ENCODE peak calls at places on chromosomes 7 and 10, in six cellular contexts. One of them, this sample, is unnamed.

GRCh38 chr10:44864637-44865288 is 46.4 kb upstream of the TMEM72 start:
- DNase-seq in colonic mucosa: peak
- DNase-seq in Calu3: peak
- DNase-seq in WTC11: peak
- DNase-seq in kidney: peak
- DNase-seq in suprapubic skin: peak
- DNase-seq in this sample: no peak

GRCh38 chr7:89133819-89134218 is 338.3 kb upstream of the TEX47 start:
- DNase-seq in suprapubic skin: no peak
- DNase-seq in colonic mucosa: no peak
- DNase-seq in Calu3: no peak
- DNase-seq in WTC11: no peak
- DNase-seq in kidney: no peak
- DNase-seq in this sample: no peak

GRCh38 chr10:23035569-23035968 is 59.8 kb upstream of the MSRB2 start:
- DNase-seq in WTC11: peak
- DNase-seq in suprapubic skin: no peak
- DNase-seq in kidney: no peak
- DNase-seq in colonic mucosa: no peak
- DNase-seq in Calu3: peak
- DNase-seq in this sample: no peak

GRCh38 chr10:118581340-118581739 is 14.1 kb downstream of the PRLHR start:
- DNase-seq in WTC11: no peak
- DNase-seq in Calu3: no peak
- DNase-seq in suprapubic skin: no peak
- DNase-seq in kidney: no peak
- DNase-seq in colonic mucosa: no peak
- DNase-seq in this sample: no peak

GRCh38 chr10:86729677-86730076 is 26.7 kb upstream of the BMPR1A start:
- DNase-seq in Calu3: no peak
- DNase-seq in WTC11: no peak
- DNase-seq in suprapubic skin: no peak
- DNase-seq in kidney: no peak
- DNase-seq in colonic mucosa: no peak
- DNase-seq in this sample: no peak

GRCh38 chr10:74418285-74418872 is 267.4 kb downstream of the ADK start:
- DNase-seq in kidney: no peak
- DNase-seq in Calu3: no peak
- DNase-seq in suprapubic skin: no peak
- DNase-seq in WTC11: no peak
- DNase-seq in colonic mucosa: no peak
- DNase-seq in this sample: no peak

GRCh38 chr7:76230214-76230613 is 28.5 kb downstream of the SRRM3 start:
- DNase-seq in kidney: no peak
- DNase-seq in colonic mucosa: no peak
- DNase-seq in suprapubic skin: no peak
- DNase-seq in WTC11: no peak
- DNase-seq in Calu3: no peak
- DNase-seq in this sample: no peak

GRCh38 chr7:99126921-99127553 is 16.9 kb downstream of the SMURF1 start:
- DNase-seq in Calu3: peak
- DNase-seq in suprapubic skin: no peak
- DNase-seq in kidney: no peak
- DNase-seq in WTC11: no peak
- DNase-seq in colonic mucosa: no peak
- DNase-seq in this sample: no peak

GRCh38 chr10:73086816-73087215 is 9.8 kb downstream of the P4HA1 start:
- DNase-seq in kidney: no peak
- DNase-seq in colonic mucosa: no peak
- DNase-seq in Calu3: no peak
- DNase-seq in suprapubic skin: no peak
- DNase-seq in WTC11: no peak
- DNase-seq in this sample: no peak
- TF ChIP-seq CTCF in kidney: no peak
- TF ChIP-seq CTCF in colonic mucosa: no peak
- TF ChIP-seq CTCF in Calu3: no peak
- TF ChIP-seq CTCF in suprapubic skin: no peak
- TF ChIP-seq CTCF in WTC11: no peak
- TF ChIP-seq CTCF in this sample: no peak

GRCh38 chr10:34017281-34017680 is 682.8 kb upstream of the NRP1 start:
- DNase-seq in WTC11: peak
- DNase-seq in Calu3: no peak
- DNase-seq in kidney: no peak
- DNase-seq in suprapubic skin: no peak
- DNase-seq in colonic mucosa: no peak
- DNase-seq in this sample: no peak
- TF ChIP-seq CTCF in WTC11: peak
- TF ChIP-seq CTCF in Calu3: no peak
- TF ChIP-seq CTCF in kidney: no peak
- TF ChIP-seq CTCF in suprapubic skin: no peak
- TF ChIP-seq CTCF in colonic mucosa: no peak
- TF ChIP-seq CTCF in this sample: peak

GRCh38 chr7:52838981-52839411 is 196.4 kb upstream of the POM121L12 start:
- DNase-seq in WTC11: no peak
- DNase-seq in kidney: no peak
- DNase-seq in suprapubic skin: no peak
- DNase-seq in Calu3: no peak
- DNase-seq in colonic mucosa: no peak
- DNase-seq in this sample: no peak

GRCh38 chr7:52843436-52843835 is 192.0 kb upstream of the POM121L12 start:
- DNase-seq in WTC11: no peak
- DNase-seq in Calu3: no peak
- DNase-seq in colonic mucosa: no peak
- DNase-seq in kidney: no peak
- DNase-seq in suprapubic skin: no peak
- DNase-seq in this sample: no peak

GRCh38 chr7:52842192-52842900 is 193.1 kb upstream of the POM121L12 start:
- DNase-seq in suprapubic skin: no peak
- DNase-seq in WTC11: no peak
- DNase-seq in kidney: no peak
- DNase-seq in Calu3: no peak
- DNase-seq in colonic mucosa: no peak
- DNase-seq in this sample: no peak
- TF ChIP-seq CTCF in suprapubic skin: no peak
- TF ChIP-seq CTCF in WTC11: no peak
- TF ChIP-seq CTCF in kidney: no peak
- TF ChIP-seq CTCF in Calu3: no peak
- TF ChIP-seq CTCF in colonic mucosa: no peak
- TF ChIP-seq CTCF in this sample: no peak

DNA sequence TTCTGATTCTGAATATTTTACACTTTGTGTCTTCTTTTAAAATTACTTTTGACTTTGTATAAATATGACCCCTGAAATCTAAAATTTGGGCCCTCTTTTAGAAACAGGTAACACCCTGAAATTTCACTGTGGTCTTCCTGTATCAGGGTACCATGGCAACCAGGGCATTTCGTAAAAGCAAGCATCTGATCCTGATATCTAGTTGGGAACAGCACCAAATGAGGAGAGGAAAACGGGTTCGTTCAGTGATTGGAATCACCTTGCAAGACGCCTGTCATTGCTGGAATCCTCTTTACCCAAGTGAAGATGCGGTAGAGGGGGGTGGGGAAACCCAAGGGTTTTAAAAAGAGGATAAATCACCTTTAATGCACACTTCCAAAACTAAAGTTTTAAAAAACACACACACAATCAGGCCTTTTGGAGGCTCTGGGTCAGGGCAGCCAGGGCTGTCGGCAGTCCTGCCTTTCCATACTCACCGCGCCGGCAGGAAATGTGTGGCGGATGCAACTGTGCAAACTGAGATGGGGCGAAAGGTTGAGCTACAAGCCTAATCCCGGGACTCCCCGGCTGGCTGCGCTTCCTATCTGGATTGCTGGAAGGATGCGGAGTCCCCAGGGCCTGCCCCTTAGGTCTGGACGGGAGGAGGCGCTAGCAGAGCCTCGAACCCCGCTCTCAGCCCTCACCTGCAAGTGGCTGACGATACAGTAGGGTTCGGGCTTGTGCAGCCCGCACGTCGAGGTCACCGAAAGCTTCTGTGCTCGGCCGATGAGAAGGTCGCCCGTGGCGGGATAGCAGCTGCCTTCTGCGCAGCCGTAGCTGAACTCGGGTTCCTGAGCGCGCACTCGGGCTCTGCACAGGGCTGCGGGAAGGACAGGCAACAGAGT is 1.8 kb downstream of the LAMB1 start:
- DNase-seq in kidney: peak
- DNase-seq in colonic mucosa: peak
- DNase-seq in Calu3: no peak
- DNase-seq in WTC11: peak
- DNase-seq in suprapubic skin: no peak
- DNase-seq in this sample: no peak
- TF ChIP-seq CTCF in kidney: no peak
- TF ChIP-seq CTCF in colonic mucosa: peak
- TF ChIP-seq CTCF in Calu3: no peak
- TF ChIP-seq CTCF in WTC11: no peak
- TF ChIP-seq CTCF in suprapubic skin: no peak
- TF ChIP-seq CTCF in this sample: peak